ENCODE peak calls at places on chromosome 16, in ten cellular contexts. One of them, this sample, is unnamed.

GRCh38 chr16:61829631-61830030 is 206.6 kb downstream of the CDH8 start:
- DNase-seq in coronary artery: no peak
- DNase-seq in right cardiac atrium: no peak
- DNase-seq in stomach: no peak
- DNase-seq in Peyer's patch: no peak
- DNase-seq in small intestine: no peak
- DNase-seq in ovary: no peak
- DNase-seq in HCT116: no peak
- DNase-seq in breast epithelium: no peak
- DNase-seq in left ventricle myocardium inferior: no peak
- DNase-seq in this sample: no peak

GRCh38 chr16:78836802-78837489 is 737.5 kb downstream of the WWOX start:
- DNase-seq in coronary artery: no peak
- DNase-seq in right cardiac atrium: no peak
- DNase-seq in stomach: no peak
- DNase-seq in Peyer's patch: no peak
- DNase-seq in small intestine: peak
- DNase-seq in ovary: no peak
- DNase-seq in HCT116: no peak
- DNase-seq in breast epithelium: no peak
- DNase-seq in left ventricle myocardium inferior: no peak
- DNase-seq in this sample: no peak

GRCh38 chr16:57802635-57803412 is 533 bp upstream of the KIFC3 start:
- DNase-seq in coronary artery: no peak
- DNase-seq in right cardiac atrium: peak
- DNase-seq in stomach: peak
- DNase-seq in Peyer's patch: no peak
- DNase-seq in small intestine: no peak
- DNase-seq in ovary: peak
- DNase-seq in HCT116: no peak
- DNase-seq in breast epithelium: no peak
- DNase-seq in left ventricle myocardium inferior: no peak
- DNase-seq in this sample: peak

GRCh38 chr16:19382887-19383816 is 34.5 kb upstream of the TMC5 start:
- DNase-seq in coronary artery: no peak
- DNase-seq in right cardiac atrium: peak
- DNase-seq in stomach: peak
- DNase-seq in Peyer's patch: no peak
- DNase-seq in small intestine: no peak
- DNase-seq in ovary: no peak
- DNase-seq in HCT116: no peak
- DNase-seq in breast epithelium: no peak
- DNase-seq in left ventricle myocardium inferior: no peak
- DNase-seq in this sample: no peak

GRCh38 chr16:64051826-64052225 is 1070.0 kb downstream of the CDH11 start:
- DNase-seq in coronary artery: no peak
- DNase-seq in right cardiac atrium: no peak
- DNase-seq in stomach: no peak
- DNase-seq in Peyer's patch: no peak
- DNase-seq in small intestine: peak
- DNase-seq in ovary: no peak
- DNase-seq in HCT116: no peak
- DNase-seq in breast epithelium: no peak
- DNase-seq in left ventricle myocardium inferior: no peak
- DNase-seq in this sample: no peak

GRCh38 chr16:52964290-52964689 is 88.4 kb downstream of the CHD9NB start:
- DNase-seq in coronary artery: no peak
- DNase-seq in right cardiac atrium: no peak
- DNase-seq in stomach: no peak
- DNase-seq in Peyer's patch: no peak
- DNase-seq in small intestine: no peak
- DNase-seq in ovary: no peak
- DNase-seq in HCT116: no peak
- DNase-seq in breast epithelium: no peak
- DNase-seq in left ventricle myocardium inferior: no peak
- DNase-seq in this sample: no peak

GRCh38 chr16:81755915-81756644 is 23.0 kb upstream of the PLCG2 start:
- DNase-seq in coronary artery: no peak
- DNase-seq in right cardiac atrium: peak
- DNase-seq in stomach: no peak
- DNase-seq in Peyer's patch: no peak
- DNase-seq in small intestine: no peak
- DNase-seq in ovary: no peak
- DNase-seq in HCT116: no peak
- DNase-seq in breast epithelium: no peak
- DNase-seq in left ventricle myocardium inferior: no peak
- DNase-seq in this sample: no peak

GRCh38 chr16:68644715-68645493 is at the start of gene CDH3:
- DNase-seq in coronary artery: no peak
- DNase-seq in right cardiac atrium: no peak
- DNase-seq in stomach: peak
- DNase-seq in Peyer's patch: peak
- DNase-seq in small intestine: peak
- DNase-seq in ovary: peak
- DNase-seq in HCT116: peak
- DNase-seq in breast epithelium: peak
- DNase-seq in left ventricle myocardium inferior: no peak
- DNase-seq in this sample: no peak

DNA sequence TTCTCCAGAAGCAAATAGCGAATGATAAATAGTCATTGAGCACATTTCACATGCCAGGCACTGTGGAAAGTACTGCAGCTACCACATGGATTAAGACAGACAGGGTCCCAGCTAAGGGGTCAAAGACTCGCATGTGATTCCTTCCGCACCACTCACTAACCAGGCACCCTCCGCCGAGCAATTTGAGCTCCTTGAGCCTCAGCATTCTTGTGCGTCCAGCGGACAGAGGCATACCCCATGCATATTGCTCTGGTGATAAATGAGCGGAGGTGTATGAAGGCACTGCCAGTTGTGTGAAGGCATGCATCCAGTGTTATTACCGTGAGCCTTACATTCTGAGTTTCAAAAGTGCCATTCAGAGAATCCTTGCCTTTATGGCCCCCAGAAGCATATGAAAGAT is 358.7 kb downstream of the HS3ST4 start:
- DNase-seq in coronary artery: no peak
- DNase-seq in right cardiac atrium: no peak
- DNase-seq in stomach: no peak
- DNase-seq in Peyer's patch: no peak
- DNase-seq in small intestine: no peak
- DNase-seq in ovary: no peak
- DNase-seq in HCT116: no peak
- DNase-seq in breast epithelium: no peak
- DNase-seq in left ventricle myocardium inferior: no peak
- DNase-seq in this sample: no peak
- H3K4me3 ChIP-seq in coronary artery: no peak
- H3K4me3 ChIP-seq in right cardiac atrium: no peak
- H3K4me3 ChIP-seq in stomach: no peak
- H3K4me3 ChIP-seq in Peyer's patch: no peak
- H3K4me3 ChIP-seq in small intestine: no peak
- H3K4me3 ChIP-seq in ovary: no peak
- H3K4me3 ChIP-seq in HCT116: no peak
- H3K4me3 ChIP-seq in breast epithelium: no peak
- H3K4me3 ChIP-seq in left ventricle myocardium inferior: no peak
- H3K4me3 ChIP-seq in this sample: no peak

GRCh38 chr16:85753559-85753958 is 2.7 kb upstream of the C16orf74 start:
- DNase-seq in coronary artery: no peak
- DNase-seq in right cardiac atrium: no peak
- DNase-seq in stomach: peak
- DNase-seq in Peyer's patch: no peak
- DNase-seq in small intestine: peak
- DNase-seq in ovary: no peak
- DNase-seq in HCT116: no peak
- DNase-seq in breast epithelium: no peak
- DNase-seq in left ventricle myocardium inferior: no peak
- DNase-seq in this sample: no peak

GRCh38 chr16:85752511-85753420 is 1.9 kb upstream of the C16orf74 start:
- DNase-seq in coronary artery: no peak
- DNase-seq in right cardiac atrium: no peak
- DNase-seq in stomach: peak
- DNase-seq in Peyer's patch: no peak
- DNase-seq in small intestine: peak
- DNase-seq in ovary: peak
- DNase-seq in HCT116: no peak
- DNase-seq in breast epithelium: peak
- DNase-seq in left ventricle myocardium inferior: peak
- DNase-seq in this sample: peak

GRCh38 chr16:85754403-85754802 is 3.5 kb upstream of the C16orf74 start:
- DNase-seq in coronary artery: no peak
- DNase-seq in right cardiac atrium: no peak
- DNase-seq in stomach: no peak
- DNase-seq in Peyer's patch: no peak
- DNase-seq in small intestine: no peak
- DNase-seq in ovary: no peak
- DNase-seq in HCT116: no peak
- DNase-seq in breast epithelium: no peak
- DNase-seq in left ventricle myocardium inferior: no peak
- DNase-seq in this sample: no peak

GRCh38 chr16:85751665-85752501 is 987 bp upstream of the C16orf74 start:
- DNase-seq in coronary artery: no peak
- DNase-seq in right cardiac atrium: no peak
- DNase-seq in stomach: no peak
- DNase-seq in Peyer's patch: no peak
- DNase-seq in small intestine: no peak
- DNase-seq in ovary: no peak
- DNase-seq in HCT116: no peak
- DNase-seq in breast epithelium: no peak
- DNase-seq in left ventricle myocardium inferior: no peak
- DNase-seq in this sample: no peak

GRCh38 chr16:85753976-85754375 is 3.1 kb upstream of the C16orf74 start:
- DNase-seq in coronary artery: no peak
- DNase-seq in right cardiac atrium: no peak
- DNase-seq in stomach: no peak
- DNase-seq in Peyer's patch: no peak
- DNase-seq in small intestine: peak
- DNase-seq in ovary: no peak
- DNase-seq in HCT116: no peak
- DNase-seq in breast epithelium: no peak
- DNase-seq in left ventricle myocardium inferior: no peak
- DNase-seq in this sample: no peak
- H3K27ac ChIP-seq in coronary artery: no peak
- H3K27ac ChIP-seq in right cardiac atrium: no peak
- H3K27ac ChIP-seq in stomach: no peak
- H3K27ac ChIP-seq in Peyer's patch: no peak
- H3K27ac ChIP-seq in small intestine: no peak
- H3K27ac ChIP-seq in ovary: no peak
- H3K27ac ChIP-seq in HCT116: no peak
- H3K27ac ChIP-seq in breast epithelium: peak
- H3K27ac ChIP-seq in left ventricle myocardium inferior: no peak
- H3K27ac ChIP-seq in this sample: no peak

GRCh38 chr16:75459691-75460090 is 4.8 kb downstream of the TMEM170A start:
- DNase-seq in coronary artery: no peak
- DNase-seq in right cardiac atrium: no peak
- DNase-seq in stomach: no peak
- DNase-seq in Peyer's patch: peak
- DNase-seq in small intestine: no peak
- DNase-seq in ovary: no peak
- DNase-seq in HCT116: no peak
- DNase-seq in breast epithelium: no peak
- DNase-seq in left ventricle myocardium inferior: no peak
- DNase-seq in this sample: no peak

GRCh38 chr16:75461575-75461974 is 2.9 kb downstream of the TMEM170A start:
- DNase-seq in coronary artery: no peak
- DNase-seq in right cardiac atrium: no peak
- DNase-seq in stomach: no peak
- DNase-seq in Peyer's patch: peak
- DNase-seq in small intestine: peak
- DNase-seq in ovary: no peak
- DNase-seq in HCT116: no peak
- DNase-seq in breast epithelium: no peak
- DNase-seq in left ventricle myocardium inferior: no peak
- DNase-seq in this sample: no peak

GRCh38 chr16:75460441-75460840 is 4.0 kb downstream of the TMEM170A start:
- DNase-seq in coronary artery: no peak
- DNase-seq in right cardiac atrium: no peak
- DNase-seq in stomach: no peak
- DNase-seq in Peyer's patch: no peak
- DNase-seq in small intestine: no peak
- DNase-seq in ovary: no peak
- DNase-seq in HCT116: no peak
- DNase-seq in breast epithelium: no peak
- DNase-seq in left ventricle myocardium inferior: no peak
- DNase-seq in this sample: no peak

GRCh38 chr16:75464130-75464918 is at the start of gene TMEM170A:
- DNase-seq in coronary artery: peak
- DNase-seq in right cardiac atrium: peak
- DNase-seq in stomach: peak
- DNase-seq in Peyer's patch: peak
- DNase-seq in small intestine: peak
- DNase-seq in ovary: peak
- DNase-seq in HCT116: peak
- DNase-seq in breast epithelium: peak
- DNase-seq in left ventricle myocardium inferior: peak
- DNase-seq in this sample: peak

GRCh38 chr16:75462804-75463203 is 1.7 kb downstream of the TMEM170A start:
- DNase-seq in coronary artery: no peak
- DNase-seq in right cardiac atrium: no peak
- DNase-seq in stomach: no peak
- DNase-seq in Peyer's patch: no peak
- DNase-seq in small intestine: peak
- DNase-seq in ovary: no peak
- DNase-seq in HCT116: no peak
- DNase-seq in breast epithelium: no peak
- DNase-seq in left ventricle myocardium inferior: no peak
- DNase-seq in this sample: no peak
- H3K4me3 ChIP-seq in coronary artery: peak
- H3K4me3 ChIP-seq in right cardiac atrium: no peak
- H3K4me3 ChIP-seq in stomach: peak
- H3K4me3 ChIP-seq in Peyer's patch: peak
- H3K4me3 ChIP-seq in small intestine: no peak
- H3K4me3 ChIP-seq in ovary: peak
- H3K4me3 ChIP-seq in HCT116: peak
- H3K4me3 ChIP-seq in breast epithelium: peak
- H3K4me3 ChIP-seq in left ventricle myocardium inferior: peak
- H3K4me3 ChIP-seq in this sample: no peak

GRCh38 chr16:85460252-85460982 is 152.7 kb upstream of the GSE1 start:
- DNase-seq in coronary artery: no peak
- DNase-seq in right cardiac atrium: peak
- DNase-seq in stomach: no peak
- DNase-seq in Peyer's patch: no peak
- DNase-seq in small intestine: no peak
- DNase-seq in ovary: peak
- DNase-seq in HCT116: no peak
- DNase-seq in breast epithelium: no peak
- DNase-seq in left ventricle myocardium inferior: no peak
- DNase-seq in this sample: peak

GRCh38 chr16:85457366-85457765 is 155.8 kb upstream of the GSE1 start:
- DNase-seq in coronary artery: no peak
- DNase-seq in right cardiac atrium: no peak
- DNase-seq in stomach: no peak
- DNase-seq in Peyer's patch: no peak
- DNase-seq in small intestine: no peak
- DNase-seq in ovary: no peak
- DNase-seq in HCT116: no peak
- DNase-seq in breast epithelium: no peak
- DNase-seq in left ventricle myocardium inferior: no peak
- DNase-seq in this sample: no peak

GRCh38 chr16:85459529-85460251 is 153.4 kb upstream of the GSE1 start:
- DNase-seq in coronary artery: no peak
- DNase-seq in right cardiac atrium: peak
- DNase-seq in stomach: peak
- DNase-seq in Peyer's patch: peak
- DNase-seq in small intestine: no peak
- DNase-seq in ovary: peak
- DNase-seq in HCT116: no peak
- DNase-seq in breast epithelium: no peak
- DNase-seq in left ventricle myocardium inferior: peak
- DNase-seq in this sample: no peak

GRCh38 chr16:85460983-85461813 is 151.9 kb upstream of the GSE1 start:
- DNase-seq in coronary artery: no peak
- DNase-seq in right cardiac atrium: peak
- DNase-seq in stomach: no peak
- DNase-seq in Peyer's patch: no peak
- DNase-seq in small intestine: no peak
- DNase-seq in ovary: peak
- DNase-seq in HCT116: no peak
- DNase-seq in breast epithelium: no peak
- DNase-seq in left ventricle myocardium inferior: no peak
- DNase-seq in this sample: peak

DNA sequence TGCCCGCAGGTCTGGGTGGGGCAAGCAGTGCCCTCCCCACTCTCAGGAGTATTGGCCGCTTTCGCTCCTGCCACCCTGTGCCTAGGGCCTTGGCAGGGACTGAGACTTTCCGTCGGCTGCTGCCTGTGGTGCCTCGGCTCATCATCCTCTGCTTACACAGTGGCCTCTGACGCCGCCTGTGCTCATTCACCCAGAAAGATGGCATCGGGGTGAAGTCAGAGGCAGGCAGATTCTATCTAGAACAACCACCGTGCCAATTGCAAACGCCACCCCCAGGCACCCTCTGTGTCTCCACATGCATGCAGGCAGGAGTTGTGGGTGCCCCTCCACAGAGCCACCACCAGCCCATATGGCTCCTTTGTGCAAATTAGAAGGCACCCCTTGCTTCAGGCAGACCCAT is 154.2 kb upstream of the GSE1 start:
- DNase-seq in coronary artery: no peak
- DNase-seq in right cardiac atrium: no peak
- DNase-seq in stomach: peak
- DNase-seq in Peyer's patch: no peak
- DNase-seq in small intestine: no peak
- DNase-seq in ovary: no peak
- DNase-seq in HCT116: no peak
- DNase-seq in breast epithelium: peak
- DNase-seq in left ventricle myocardium inferior: no peak
- DNase-seq in this sample: no peak
- H3K27ac ChIP-seq in coronary artery: no peak
- H3K27ac ChIP-seq in right cardiac atrium: peak
- H3K27ac ChIP-seq in stomach: peak
- H3K27ac ChIP-seq in Peyer's patch: peak
- H3K27ac ChIP-seq in small intestine: no peak
- H3K27ac ChIP-seq in ovary: peak
- H3K27ac ChIP-seq in HCT116: no peak
- H3K27ac ChIP-seq in breast epithelium: peak
- H3K27ac ChIP-seq in left ventricle myocardium inferior: peak
- H3K27ac ChIP-seq in this sample: no peak